ENCODE peak calls at places on chromosomes 5 and 9, in ten cellular contexts. X, V, W, T, O, I, A, S, D and Z are unnamed samples.

GRCh38 chr5:142847898-142848790 is 78.0 kb downstream of the ARHGAP26 start:
- DNase-seq in X (no peak), V (no peak), W (no peak), T (no peak), O (no peak), I (no peak), A (no peak), S (no peak), D (no peak), Z (no peak)

GRCh38 chr9:133374612-133375115 is 1.2 kb downstream of the SURF4 start:
- DNase-seq in X (no peak), V (no peak), W (no peak), T (no peak), O (no peak), I (no peak), A (no peak), S (no peak), D (no peak), Z (no peak)

GRCh38 chr5:151153766-151154272 is 3.8 kb downstream of the ANXA6 start:
- DNase-seq in X (no peak), V (no peak), W (no peak), T (no peak), O (no peak), I (no peak), A (no peak), S (no peak), D (no peak), Z (no peak)

GRCh38 chr5:127887282-127887681 is 184.1 kb downstream of the CCDC192 start:
- DNase-seq in X (no peak), V (no peak), W (no peak), T (no peak), O (no peak), I (no peak), A (no peak), S (no peak), D (no peak), Z (no peak)

GRCh38 chr5:8241558-8241957 is 372.6 kb downstream of the MTRR start:
- DNase-seq in X (no peak), V (no peak), W (no peak), T (no peak), O (no peak), I (no peak), A (no peak), S (no peak), D (no peak), Z (no peak)

GRCh38 chr9:117414220-117414905 is 494 bp downstream of the ASTN2 start:
- DNase-seq in X (no peak), V (peak; percentile 37), W (no peak), T (no peak), O (no peak), I (no peak), A (peak; percentile 80), S (no peak), D (peak; percentile 85), Z (no peak)

GRCh38 chr5:104267282-104268015 is 704.9 kb upstream of the NUDT12 start:
- DNase-seq in X (no peak), V (no peak), W (no peak), T (no peak), O (no peak), I (no peak), A (no peak), S (no peak), D (no peak), Z (no peak)

GRCh38 chr5:149257875-149258705 is 13.6 kb upstream of the AFAP1L1 start:
- DNase-seq in X (no peak), V (no peak), W (no peak), T (no peak), O (no peak), I (no peak), A (no peak), S (no peak), D (no peak), Z (no peak)

GRCh38 chr9:22165144-22165543 is 156.0 kb upstream of the CDKN2B start:
- DNase-seq in X (no peak), V (no peak), W (no peak), T (no peak), O (no peak), I (no peak), A (no peak), S (no peak), D (no peak), Z (no peak)

GRCh38 chr5:97400537-97400936 is 217.5 kb upstream of the RIOK2 start:
- DNase-seq in X (no peak), V (no peak), W (no peak), T (no peak), O (no peak), I (no peak), A (no peak), S (no peak), D (no peak), Z (no peak)

GRCh38 chr9:96061293-96061987 is 185.9 kb downstream of the ERCC6L2 start:
- DNase-seq in X (peak; percentile 40), V (peak; percentile 57), W (no peak), T (peak; percentile 25), O (no peak), I (peak; percentile 40), A (peak; percentile 64), S (no peak), D (no peak), Z (no peak)
- TF ChIP-seq EP300 in X (no peak), V (no peak), W (no peak), T (no peak), O (no peak), I (no peak), A (no peak), S (no peak), D (no peak), Z (no peak)

DNA sequence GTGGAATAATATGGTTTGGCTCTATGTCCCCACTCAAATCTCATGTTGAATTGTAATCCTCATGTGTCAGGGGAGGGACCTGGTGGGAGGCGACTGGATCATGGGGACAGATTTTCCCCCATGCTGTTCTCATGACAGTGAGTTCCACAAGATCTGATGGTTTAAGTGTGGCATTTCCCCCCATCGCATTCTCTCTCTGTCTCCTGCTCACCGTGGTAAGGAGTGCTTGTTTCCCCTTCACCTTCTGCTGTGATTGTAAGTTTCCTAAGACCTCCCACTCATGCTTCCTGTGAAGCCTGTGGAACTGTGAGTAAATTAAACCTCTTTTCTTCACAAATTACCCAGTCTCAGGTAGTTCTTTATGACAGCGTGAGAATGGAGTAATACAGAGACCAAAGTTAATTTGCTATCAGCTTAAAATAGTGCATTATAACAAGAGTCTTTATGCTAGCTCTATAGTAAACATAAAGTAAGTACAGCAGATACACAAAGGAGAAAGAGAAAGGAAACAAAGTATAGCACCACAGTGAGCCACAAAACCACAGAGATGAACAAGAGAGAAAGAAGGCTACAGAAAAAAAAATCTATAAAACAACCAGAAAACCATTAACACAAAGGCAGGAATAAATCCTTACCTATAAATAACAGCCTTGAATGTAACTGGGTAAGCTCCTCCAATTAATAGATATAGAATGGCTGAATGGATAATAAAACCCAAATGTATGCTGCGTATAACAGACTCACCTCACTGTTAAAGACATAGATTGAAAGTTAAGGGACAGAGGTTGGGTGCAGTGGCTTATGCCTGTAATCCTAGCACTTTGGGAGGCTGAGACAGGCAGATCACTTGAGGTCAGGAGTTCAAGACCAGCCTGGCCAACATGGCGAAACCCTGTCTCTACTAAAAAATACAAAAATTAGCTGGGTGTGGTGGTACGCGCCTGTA is 39.7 kb downstream of the RAPGEF6 start:
- DNase-seq in X (no peak), V (no peak), W (no peak), T (no peak), O (no peak), I (no peak), A (no peak), S (no peak), D (no peak), Z (no peak)
- TF ChIP-seq EP300 in X (no peak), V (no peak), W (no peak), T (no peak), O (no peak), I (no peak), A (no peak), S (no peak), D (no peak), Z (no peak)

GRCh38 chr9:10614201-10614870 is 1.5 kb upstream of the PTPRD start:
- DNase-seq in X (no peak), V (no peak), W (no peak), T (no peak), O (no peak), I (no peak), A (no peak), S (no peak), D (no peak), Z (no peak)

GRCh38 chr9:10613413-10613812 is 611 bp upstream of the PTPRD start:
- DNase-seq in X (no peak), V (no peak), W (no peak), T (no peak), O (no peak), I (no peak), A (peak; percentile 8), S (no peak), D (no peak), Z (no peak)

GRCh38 chr9:10612649-10613398 is at the start of gene PTPRD:
- DNase-seq in X (no peak), V (peak; percentile 67), W (peak; percentile 12), T (peak; percentile 40), O (no peak), I (peak; percentile 4), A (peak; percentile 78), S (no peak), D (peak; percentile 88), Z (no peak)
- TF ChIP-seq EP300 in X (no peak), V (no peak), W (no peak), T (no peak), O (no peak), I (no peak), A (no peak), S (no peak), D (no peak), Z (no peak)

GRCh38 chr5:35884789-35885172 is 28.1 kb downstream of the IL7R start:
- DNase-seq in X (no peak), V (no peak), W (no peak), T (no peak), O (no peak), I (no peak), A (no peak), S (no peak), D (no peak), Z (no peak)

GRCh38 chr5:35884125-35884788 is 27.6 kb downstream of the IL7R start:
- DNase-seq in X (no peak), V (no peak), W (no peak), T (no peak), O (no peak), I (no peak), A (no peak), S (no peak), D (no peak), Z (no peak)

GRCh38 chr5:35894131-35894530 is 37.4 kb downstream of the IL7R start:
- DNase-seq in X (no peak), V (no peak), W (no peak), T (no peak), O (no peak), I (no peak), A (no peak), S (no peak), D (no peak), Z (no peak)

GRCh38 chr5:35890021-35890740 is 33.5 kb downstream of the IL7R start:
- DNase-seq in X (no peak), V (no peak), W (no peak), T (no peak), O (no peak), I (no peak), A (no peak), S (no peak), D (no peak), Z (no peak)
- TF ChIP-seq EP300 in X (no peak), V (no peak), W (no peak), T (no peak), O (no peak), I (no peak), A (no peak), S (no peak), D (no peak), Z (no peak)